ENCODE peak calls at places on chromosomes 12 and 14, in seven cellular contexts. W is HCT116, A is SK-N-SH, J is HepG2, H is K562, N is H1, X is GM12878. L is an unnamed sample.

GRCh38 chr14:53741379-53742225 is 215.0 kb downstream of the BMP4 start:
- DNase-seq in W (no peak), A (no peak), J (no peak), H (no peak), N (no peak), X (no peak), L (no peak)

GRCh38 chr14:100882991-100883788 is 20.3 kb downstream of the RTL1 start:
- DNase-seq in W (no peak), A (no peak), J (no peak), H (no peak), N (no peak), X (no peak), L (no peak)

GRCh38 chr12:77062846-77063461 is 2.4 kb downstream of the E2F7 start:
- DNase-seq in W (no peak), A (no peak), J (no peak), H (peak; percentile 60), N (no peak), X (peak; percentile 64), L (no peak)

GRCh38 chr14:79275367-79275655 is 936.0 kb downstream of the DIO2 start:
- DNase-seq in W (no peak), A (no peak), J (no peak), H (no peak), N (no peak), X (no peak), L (no peak)

GRCh38 chr12:132818562-132818961 is 10.1 kb downstream of the GOLGA3 start:
- DNase-seq in W (no peak), A (no peak), J (no peak), H (no peak), N (no peak), X (no peak), L (no peak)

GRCh38 chr12:95633671-95634465 is 82.6 kb upstream of the USP44 start:
- DNase-seq in W (no peak), A (no peak), J (no peak), H (no peak), N (no peak), X (no peak), L (no peak)

GRCh38 chr12:86137936-86138335 is 118.3 kb downstream of the MGAT4C start:
- DNase-seq in W (peak; percentile 16), A (no peak), J (no peak), H (no peak), N (no peak), X (no peak), L (no peak)

GRCh38 chr14:75431011-75431410 is 3.2 kb downstream of the JDP2 start:
- DNase-seq in W (no peak), A (no peak), J (no peak), H (no peak), N (no peak), X (no peak), L (peak; percentile 41)

GRCh38 chr12:47709277-47710048 is 3.6 kb upstream of the RPAP3 start:
- DNase-seq in W (no peak), A (no peak), J (no peak), H (no peak), N (no peak), X (no peak), L (no peak)

GRCh38 chr14:81062816-81063215 is 107.4 kb downstream of the TSHR start:
- DNase-seq in W (peak; percentile 21), A (peak; percentile 11), J (peak; percentile 10), H (peak; percentile 38), N (peak; percentile 7), X (peak; percentile 1), L (no peak)
- TF ChIP-seq JUND in W (no peak), A (no peak), J (no peak), H (no peak), N (no peak), X (no peak), L (no peak)

GRCh38 chr12:30900351-30900750 is 26.2 kb upstream of the TSPAN11 start:
- DNase-seq in W (no peak), A (no peak), J (no peak), H (no peak), N (no peak), X (no peak), L (no peak)

GRCh38 chr12:30902001-30902400 is 24.5 kb upstream of the TSPAN11 start:
- DNase-seq in W (no peak), A (no peak), J (no peak), H (no peak), N (no peak), X (no peak), L (no peak)

GRCh38 chr12:30898846-30899245 is 27.7 kb upstream of the TSPAN11 start:
- DNase-seq in W (no peak), A (no peak), J (no peak), H (no peak), N (no peak), X (no peak), L (no peak)

DNA sequence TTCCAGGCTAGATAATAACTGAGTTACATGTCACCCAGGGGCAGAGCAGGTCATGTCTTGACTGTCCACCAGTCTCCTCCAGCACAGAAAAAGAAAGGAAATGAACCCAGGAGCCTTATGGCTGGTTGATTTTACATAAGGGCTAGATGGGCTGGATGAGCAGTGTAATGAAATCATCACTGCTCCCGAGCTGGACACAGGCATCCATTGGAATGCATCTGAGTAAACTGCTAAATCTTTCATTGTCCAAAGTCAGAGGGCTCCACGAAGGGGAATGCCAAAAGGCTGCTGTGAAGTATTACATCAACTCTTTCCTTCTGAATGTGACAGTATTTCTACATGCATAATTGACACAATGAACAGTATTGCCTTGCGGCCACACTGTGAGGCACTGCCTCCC is 30.1 kb upstream of the TSPAN11 start:
- DNase-seq in W (no peak), A (no peak), J (no peak), H (no peak), N (no peak), X (no peak), L (no peak)
- TF ChIP-seq JUND in W (no peak), A (no peak), J (no peak), H (no peak), N (no peak), X (no peak), L (no peak)

GRCh38 chr12:3487027-3487426 is 4.0 kb upstream of the PRMT8 start:
- DNase-seq in W (no peak), A (no peak), J (no peak), H (no peak), N (no peak), X (no peak), L (no peak)

GRCh38 chr12:3490848-3491382 is at the start of gene PRMT8:
- DNase-seq in W (no peak), A (peak; percentile 83), J (no peak), H (no peak), N (no peak), X (no peak), L (no peak)

GRCh38 chr12:3491938-3492867 is 1.2 kb downstream of the PRMT8 start:
- DNase-seq in W (no peak), A (peak; percentile 80), J (peak; percentile 2), H (peak; percentile 50), N (peak; percentile 51), X (no peak), L (peak; percentile 86)

GRCh38 chr12:3492868-3493224 is 1.8 kb downstream of the PRMT8 start:
- DNase-seq in W (no peak), A (no peak), J (no peak), H (no peak), N (no peak), X (no peak), L (no peak)

GRCh38 chr12:3489057-3489456 is 1.9 kb upstream of the PRMT8 start:
- DNase-seq in W (no peak), A (no peak), J (no peak), H (no peak), N (no peak), X (no peak), L (no peak)
- TF ChIP-seq JUND in W (no peak), A (no peak), J (no peak), H (no peak), N (no peak), X (no peak), L (no peak)

GRCh38 chr12:67193705-67194104 is 75.5 kb upstream of the CAND1 start:
- DNase-seq in W (no peak), A (no peak), J (peak; percentile 8), H (peak; percentile 36), N (no peak), X (no peak), L (peak; percentile 77)
- TF ChIP-seq JUND in W (no peak), A (no peak), J (no peak), H (no peak), N (no peak), X (no peak), L (no peak)

DNA sequence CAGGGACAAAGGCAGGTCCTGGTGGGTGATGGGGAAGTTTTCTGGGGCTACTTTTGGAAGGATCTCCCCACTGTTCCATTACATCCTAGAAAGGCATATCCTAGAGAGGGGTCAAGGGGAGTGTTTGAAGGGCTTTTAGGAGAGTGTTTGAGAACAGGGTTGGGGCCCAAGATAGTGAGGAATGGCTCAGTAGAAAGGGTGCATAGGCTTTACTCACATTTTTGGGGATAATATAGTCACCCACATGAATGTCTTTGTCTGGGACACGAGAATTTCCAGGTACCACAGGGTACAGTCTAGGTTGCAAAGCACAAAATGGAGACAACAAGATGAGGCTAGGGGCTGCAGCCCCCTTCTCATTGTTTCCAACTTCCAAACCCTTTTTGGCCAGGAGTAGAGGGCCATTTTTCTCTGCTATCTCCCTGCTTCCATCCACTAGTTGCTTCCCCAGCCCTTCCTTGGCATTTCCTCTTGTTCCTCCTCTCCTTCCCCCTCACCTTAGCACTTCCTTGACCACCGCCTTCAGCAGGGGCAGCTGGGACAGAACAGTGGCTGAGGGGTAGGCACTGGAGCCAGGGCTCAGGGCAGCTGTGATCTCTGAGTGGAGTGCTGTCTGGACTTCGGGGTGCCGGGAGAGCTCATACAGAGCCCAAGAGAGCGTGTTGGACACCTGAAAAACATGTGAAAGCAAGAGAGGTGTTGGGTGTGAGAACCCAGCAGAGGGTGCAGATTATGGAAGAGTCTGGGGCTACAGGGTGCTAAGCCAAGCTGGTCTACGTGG is 2.8 kb downstream of the CYP27B1 start:
- DNase-seq in W (no peak), A (no peak), J (no peak), H (no peak), N (no peak), X (no peak), L (no peak)
- TF ChIP-seq JUND in W (no peak), A (no peak), J (no peak), H (no peak), N (no peak), X (no peak), L (no peak)

DNA sequence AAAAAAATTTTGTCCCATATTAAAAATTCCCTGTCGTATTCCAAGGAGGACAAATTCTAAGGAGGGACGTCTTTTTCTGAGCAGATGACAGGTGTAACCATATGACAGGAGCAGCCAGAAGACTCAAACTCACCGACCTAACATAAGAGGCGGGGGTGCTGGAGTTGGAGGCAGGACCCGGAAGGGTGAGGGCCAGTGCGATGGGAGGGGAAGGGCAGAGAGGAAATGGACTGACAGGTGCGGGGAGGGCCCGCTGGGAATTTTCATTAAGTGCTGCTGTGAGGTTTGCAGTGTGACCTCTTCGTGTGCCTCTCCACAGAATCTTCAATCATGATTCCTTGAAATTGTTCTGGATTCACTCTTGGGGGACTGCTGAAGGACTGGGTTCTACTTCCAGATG is 189.4 kb downstream of the NTF3 start:
- DNase-seq in W (no peak), A (no peak), J (no peak), H (peak; percentile 6), N (no peak), X (no peak), L (no peak)
- TF ChIP-seq JUND in W (no peak), A (no peak), J (no peak), H (no peak), N (no peak), X (no peak), L (no peak)

GRCh38 chr14:95231966-95232365 is 74.6 kb upstream of the DICER1 start:
- DNase-seq in W (no peak), A (no peak), J (no peak), H (no peak), N (no peak), X (no peak), L (no peak)
- TF ChIP-seq JUND in W (no peak), A (no peak), J (no peak), H (no peak), N (no peak), X (no peak), L (no peak)